ENCODE peak calls at places on chromosomes 6 and 20, in four cellular contexts. O is A549, R is K562, C is GM12878. P is an unnamed sample.

GRCh38 chr20:37356387-37356786 is 10.4 kb downstream of the SRC start:
- DNase-seq in R (no peak), C (no peak), O (no peak), P (no peak)

GRCh38 chr6:163945813-163946212 is 531.3 kb downstream of the QKI start:
- DNase-seq in O (no peak), R (no peak), C (no peak), P (no peak)

GRCh38 chr6:2973656-2974055 is 2.3 kb upstream of the SERPINB6 start:
- DNase-seq in O (no peak), C (no peak), R (peak), P (no peak)

GRCh38 chr6:10215711-10216110 is 199.2 kb downstream of the TFAP2A start:
- DNase-seq in C (no peak), O (no peak), R (no peak), P (no peak)

GRCh38 chr6:90294989-90295853 is 1.4 kb downstream of the BACH2 start:
- DNase-seq in R (peak), C (no peak), O (no peak), P (no peak)

GRCh38 chr20:53079483-53079810 is 107.3 kb downstream of the TSHZ2 start:
- DNase-seq in O (no peak), R (no peak), C (no peak), P (no peak)

GRCh38 chr6:14079433-14079832 is 38.1 kb upstream of the CD83 start:
- DNase-seq in C (no peak), R (no peak), O (no peak), P (no peak)

GRCh38 chr6:119340766-119341487 is 8.6 kb downstream of the MAN1A1 start:
- DNase-seq in O (no peak), C (no peak), R (no peak), P (no peak)

GRCh38 chr6:52509281-52510212 is 67.3 kb downstream of the TRAM2 start:
- DNase-seq in R (no peak), C (no peak), O (no peak), P (no peak)

GRCh38 chr6:105786890-105787655 is 299.1 kb upstream of the PRDM1 start:
- DNase-seq in O (no peak), R (no peak), C (peak), P (no peak)

GRCh38 chr20:44180814-44181213 is 6.2 kb downstream of the JPH2 start:
- DNase-seq in C (no peak), O (no peak), R (no peak), P (no peak)

GRCh38 chr6:25404693-25405169 is 125.6 kb downstream of the CARMIL1 start:
- DNase-seq in C (peak), O (no peak), R (no peak), P (no peak)

GRCh38 chr20:24798930-24799705 is 150.0 kb upstream of the CST7 start:
- DNase-seq in R (no peak), O (no peak), C (no peak), P (no peak)
- TF ChIP-seq CHD4 in R (no peak), O (no peak), C (no peak), P (no peak)

GRCh38 chr20:528923-529594 is 14.5 kb downstream of the CSNK2A1 start:
- DNase-seq in R (no peak), C (no peak), O (peak), P (no peak)

GRCh38 chr20:521860-522259 is 21.7 kb downstream of the CSNK2A1 start:
- DNase-seq in C (no peak), O (no peak), R (no peak), P (no peak)

GRCh38 chr20:532530-532929 is 11.1 kb downstream of the CSNK2A1 start:
- DNase-seq in O (no peak), R (no peak), C (no peak), P (no peak)

GRCh38 chr20:531608-532007 is 12.0 kb downstream of the CSNK2A1 start:
- DNase-seq in O (no peak), C (no peak), R (no peak), P (peak)

DNA sequence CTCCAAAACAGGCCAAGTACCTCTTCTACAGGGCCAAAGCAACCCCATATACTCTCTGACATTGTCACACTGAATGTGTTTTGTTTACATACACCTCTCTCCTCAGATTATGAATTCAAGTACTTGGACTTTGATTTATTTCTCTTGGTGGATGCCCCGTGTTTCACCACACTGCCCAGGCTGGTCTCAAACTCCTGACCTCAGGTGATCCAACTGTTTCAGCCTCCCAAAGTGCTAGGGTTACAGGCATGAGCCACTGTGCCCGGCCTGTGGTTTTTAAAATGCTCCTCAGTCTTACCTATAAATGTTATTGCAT is 16.1 kb downstream of the CSNK2A1 start:
- DNase-seq in C (no peak), R (no peak), O (no peak), P (peak)
- TF ChIP-seq CHD4 in C (no peak), R (no peak), O (no peak), P (no peak)

GRCh38 chr20:40525356-40525755 is 163.7 kb downstream of the MAFB start:
- DNase-seq in C (no peak), R (no peak), O (no peak), P (no peak)
- TF ChIP-seq CHD4 in C (no peak), R (no peak), O (no peak), P (no peak)

GRCh38 chr20:10536531-10536930 is 101.4 kb downstream of the SLX4IP start:
- DNase-seq in C (no peak), O (no peak), R (no peak), P (peak)
- TF ChIP-seq CHD4 in C (no peak), O (no peak), R (no peak), P (no peak)

DNA sequence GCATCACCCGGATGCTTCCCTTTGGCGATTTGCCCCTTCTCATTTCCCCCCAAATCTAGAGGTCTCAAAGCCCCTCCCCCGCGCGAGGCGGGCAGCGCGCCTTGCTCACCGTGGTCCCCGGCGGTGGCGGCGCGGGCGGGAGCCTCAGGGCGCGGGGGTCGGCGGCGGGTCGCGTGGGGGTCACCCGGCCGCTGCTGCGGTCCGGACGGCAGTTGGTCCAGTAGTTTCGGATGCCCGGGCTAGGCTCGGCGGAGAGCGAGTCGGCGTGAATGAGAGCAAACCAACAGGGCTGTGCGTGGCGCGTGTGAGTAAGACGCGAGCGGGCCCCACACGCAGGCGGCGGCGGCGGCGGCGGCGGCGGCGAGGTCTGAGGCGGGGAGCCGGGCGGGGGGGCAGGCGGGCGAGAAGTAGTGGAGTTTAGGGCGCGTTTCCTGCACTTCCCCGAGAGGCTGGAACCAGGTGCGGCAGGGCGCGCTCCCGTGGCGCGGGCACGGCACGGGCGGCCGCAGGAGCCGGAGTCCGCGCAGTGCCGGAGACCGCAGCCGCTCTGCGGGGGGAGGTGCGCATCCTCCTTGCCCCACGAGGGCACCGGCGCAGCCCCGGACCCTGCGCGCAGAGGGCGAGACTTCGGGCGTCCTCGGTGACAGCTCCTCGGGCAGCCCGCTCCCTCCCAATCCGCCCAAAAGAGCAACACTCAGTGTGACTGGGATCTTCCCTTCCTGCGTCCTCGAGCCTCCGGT is 567 bp downstream of the HS3ST5 start:
- DNase-seq in O (no peak), R (no peak), C (no peak), P (no peak)
- TF ChIP-seq CHD4 in O (no peak), R (no peak), C (no peak), P (no peak)

GRCh38 chr20:25220810-25221591 is 25.5 kb downstream of the ENTPD6 start:
- DNase-seq in R (no peak), C (no peak), O (no peak), P (no peak)
- TF ChIP-seq CHD4 in R (no peak), C (no peak), O (no peak), P (no peak)

DNA sequence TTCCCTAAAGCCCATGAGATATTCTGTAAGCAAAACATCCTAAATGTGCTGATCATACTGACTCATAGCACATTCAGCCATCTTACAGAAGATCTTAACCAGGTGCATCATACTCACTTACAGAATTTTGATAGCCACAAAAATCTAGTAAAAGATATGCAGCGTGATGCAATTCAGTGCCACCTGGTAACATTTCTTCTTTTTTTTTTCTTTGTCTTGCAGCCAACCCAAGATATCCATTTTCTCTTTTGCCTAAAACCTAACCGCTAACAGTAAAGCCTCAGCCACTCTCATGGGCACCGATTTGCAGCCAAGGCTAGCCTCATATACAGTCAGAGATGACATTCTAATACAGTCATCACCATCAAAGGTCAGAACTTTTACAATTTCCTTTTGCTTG is 293.3 kb downstream of the HACE1 start:
- DNase-seq in R (no peak), C (no peak), O (no peak), P (no peak)
- TF ChIP-seq CHD4 in R (no peak), C (no peak), O (no peak), P (no peak)

DNA sequence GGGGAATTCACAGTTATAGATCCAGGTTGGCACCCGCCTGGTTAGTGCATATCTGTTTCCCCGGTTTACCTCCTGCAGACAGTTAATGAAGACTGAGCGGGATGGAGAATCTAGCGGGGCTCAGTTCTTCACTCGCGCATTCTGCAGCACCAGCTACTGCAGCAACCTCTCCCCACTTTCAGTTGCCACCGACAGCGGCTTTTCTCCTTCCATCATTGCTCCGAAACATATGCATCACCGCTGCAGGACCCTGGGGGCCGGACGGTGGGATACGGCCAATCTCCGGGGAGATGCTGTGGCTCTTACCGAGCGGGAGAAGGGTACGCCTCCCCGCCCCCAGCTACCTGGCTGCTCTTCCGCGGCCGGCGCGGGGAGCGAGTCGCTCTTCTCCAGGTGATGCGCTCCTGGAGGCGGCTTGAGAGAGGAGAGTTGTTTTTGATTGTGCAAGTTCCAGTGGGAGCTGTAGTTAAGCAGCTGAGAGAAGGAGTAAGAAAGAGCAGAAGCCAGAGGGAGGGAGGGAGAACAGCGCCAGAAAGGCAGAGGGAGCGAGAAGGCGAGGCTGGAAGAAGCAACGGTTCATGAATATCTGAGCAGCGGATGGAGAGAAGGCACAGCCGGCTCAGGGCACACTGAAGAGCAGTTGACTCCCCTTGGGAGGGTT is at the start of gene SGK1:
- DNase-seq in C (no peak), R (no peak), O (no peak), P (no peak)
- TF ChIP-seq CHD4 in C (no peak), R (no peak), O (no peak), P (no peak)

GRCh38 chr6:109036588-109037320 is 57.9 kb downstream of the SESN1 start:
- DNase-seq in R (no peak), C (no peak), O (no peak), P (no peak)
- TF ChIP-seq CHD4 in R (no peak), C (no peak), O (no peak), P (no peak)

GRCh38 chr20:59015812-59016711 is 3.2 kb upstream of the TUBB1 start:
- DNase-seq in O (no peak), C (no peak), R (no peak), P (peak)
- TF ChIP-seq CHD4 in O (no peak), C (no peak), R (no peak), P (no peak)

P was measured in HepG2.